ENCODE peak calls at places on chromosomes 7 and 10, in seven cellular contexts. One of them, this sample, is unnamed.

GRCh38 chr7:2213551-2214215 is 19.1 kb downstream of the MAD1L1 start:
- DNase-seq in skeletal muscle cell: no peak
- DNase-seq in A172: no peak
- DNase-seq in iris pigment epithelial cell: no peak
- DNase-seq in CD4-positive, alpha-beta memory T cell: no peak
- DNase-seq in amniotic stem cell: no peak
- DNase-seq in psoas muscle: no peak
- DNase-seq in this sample: no peak

GRCh38 chr10:6918305-6918704 is 338.2 kb upstream of the PRKCQ start:
- DNase-seq in psoas muscle: no peak
- DNase-seq in amniotic stem cell: no peak
- DNase-seq in iris pigment epithelial cell: peak; percentile 6
- DNase-seq in CD4-positive, alpha-beta memory T cell: peak; percentile 44
- DNase-seq in A172: no peak
- DNase-seq in skeletal muscle cell: no peak
- DNase-seq in this sample: no peak

GRCh38 chr10:84296071-84296981 is 32.1 kb upstream of the CCSER2 start:
- DNase-seq in iris pigment epithelial cell: peak; percentile 83
- DNase-seq in amniotic stem cell: peak; percentile 79
- DNase-seq in psoas muscle: no peak
- DNase-seq in CD4-positive, alpha-beta memory T cell: no peak
- DNase-seq in A172: peak; percentile 57
- DNase-seq in skeletal muscle cell: peak; percentile 71
- DNase-seq in this sample: peak; percentile 97

GRCh38 chr7:35691827-35692307 is 3.1 kb downstream of the HERPUD2 start:
- DNase-seq in amniotic stem cell: no peak
- DNase-seq in psoas muscle: no peak
- DNase-seq in iris pigment epithelial cell: no peak
- DNase-seq in CD4-positive, alpha-beta memory T cell: peak; percentile 55
- DNase-seq in skeletal muscle cell: no peak
- DNase-seq in A172: no peak
- DNase-seq in this sample: no peak

GRCh38 chr10:48658243-48658888 is 26.3 kb upstream of the WDFY4 start:
- DNase-seq in CD4-positive, alpha-beta memory T cell: peak; percentile 22
- DNase-seq in A172: peak; percentile 55
- DNase-seq in skeletal muscle cell: no peak
- DNase-seq in iris pigment epithelial cell: peak; percentile 49
- DNase-seq in amniotic stem cell: peak; percentile 16
- DNase-seq in psoas muscle: peak; percentile 83
- DNase-seq in this sample: peak; percentile 79

GRCh38 chr10:68861253-68861652 is 33.9 kb downstream of the STOX1 start:
- DNase-seq in CD4-positive, alpha-beta memory T cell: no peak
- DNase-seq in A172: peak; percentile 8
- DNase-seq in iris pigment epithelial cell: peak; percentile 16
- DNase-seq in amniotic stem cell: no peak
- DNase-seq in skeletal muscle cell: no peak
- DNase-seq in psoas muscle: no peak
- DNase-seq in this sample: peak; percentile 10

GRCh38 chr10:71259815-71260501 is 47.6 kb downstream of the UNC5B start:
- DNase-seq in psoas muscle: no peak
- DNase-seq in A172: peak; percentile 54
- DNase-seq in amniotic stem cell: no peak
- DNase-seq in CD4-positive, alpha-beta memory T cell: no peak
- DNase-seq in iris pigment epithelial cell: no peak
- DNase-seq in skeletal muscle cell: no peak
- DNase-seq in this sample: no peak

GRCh38 chr7:50704844-50705243 is 77.9 kb downstream of the GRB10 start:
- DNase-seq in skeletal muscle cell: no peak
- DNase-seq in A172: no peak
- DNase-seq in amniotic stem cell: no peak
- DNase-seq in CD4-positive, alpha-beta memory T cell: no peak
- DNase-seq in psoas muscle: no peak
- DNase-seq in iris pigment epithelial cell: no peak
- DNase-seq in this sample: no peak

GRCh38 chr10:112490543-112490942 is 43.5 kb downstream of the VTI1A start:
- DNase-seq in iris pigment epithelial cell: peak; percentile 5
- DNase-seq in amniotic stem cell: no peak
- DNase-seq in psoas muscle: peak; percentile 50
- DNase-seq in A172: no peak
- DNase-seq in CD4-positive, alpha-beta memory T cell: no peak
- DNase-seq in skeletal muscle cell: no peak
- DNase-seq in this sample: peak; percentile 6

GRCh38 chr10:131315343-131315742 is 3.8 kb upstream of the TCERG1L start:
- DNase-seq in skeletal muscle cell: no peak
- DNase-seq in psoas muscle: no peak
- DNase-seq in iris pigment epithelial cell: peak; percentile 41
- DNase-seq in CD4-positive, alpha-beta memory T cell: no peak
- DNase-seq in A172: no peak
- DNase-seq in amniotic stem cell: no peak
- DNase-seq in this sample: no peak

GRCh38 chr10:12484945-12485805 is 135.8 kb downstream of the CAMK1D start:
- DNase-seq in CD4-positive, alpha-beta memory T cell: peak; percentile 22
- DNase-seq in A172: peak; percentile 16
- DNase-seq in psoas muscle: peak; percentile 64
- DNase-seq in amniotic stem cell: no peak
- DNase-seq in iris pigment epithelial cell: no peak
- DNase-seq in skeletal muscle cell: no peak
- DNase-seq in this sample: no peak

GRCh38 chr7:53877688-53878087 is 664.5 kb upstream of the VSTM2A start:
- DNase-seq in A172: no peak
- DNase-seq in iris pigment epithelial cell: no peak
- DNase-seq in psoas muscle: no peak
- DNase-seq in CD4-positive, alpha-beta memory T cell: no peak
- DNase-seq in skeletal muscle cell: no peak
- DNase-seq in amniotic stem cell: no peak
- DNase-seq in this sample: no peak

GRCh38 chr7:51055039-51055840 is 261.4 kb downstream of the COBL start:
- DNase-seq in psoas muscle: no peak
- DNase-seq in amniotic stem cell: no peak
- DNase-seq in iris pigment epithelial cell: no peak
- DNase-seq in A172: no peak
- DNase-seq in CD4-positive, alpha-beta memory T cell: no peak
- DNase-seq in skeletal muscle cell: no peak
- DNase-seq in this sample: no peak

GRCh38 chr10:3362415-3362814 is 189.8 kb upstream of the PITRM1 start:
- DNase-seq in skeletal muscle cell: no peak
- DNase-seq in CD4-positive, alpha-beta memory T cell: no peak
- DNase-seq in A172: no peak
- DNase-seq in amniotic stem cell: no peak
- DNase-seq in psoas muscle: no peak
- DNase-seq in iris pigment epithelial cell: no peak
- DNase-seq in this sample: no peak

GRCh38 chr7:100693312-100694195 is 496 bp downstream of the GIGYF1 start:
- DNase-seq in skeletal muscle cell: no peak
- DNase-seq in psoas muscle: peak; percentile 59
- DNase-seq in CD4-positive, alpha-beta memory T cell: no peak
- DNase-seq in A172: no peak
- DNase-seq in iris pigment epithelial cell: no peak
- DNase-seq in amniotic stem cell: no peak
- DNase-seq in this sample: no peak

GRCh38 chr7:46854958-46855473 is 726.9 kb downstream of the TNS3 start:
- DNase-seq in psoas muscle: no peak
- DNase-seq in amniotic stem cell: peak; percentile 25
- DNase-seq in CD4-positive, alpha-beta memory T cell: no peak
- DNase-seq in iris pigment epithelial cell: peak; percentile 83
- DNase-seq in A172: peak; percentile 62
- DNase-seq in skeletal muscle cell: no peak
- DNase-seq in this sample: no peak

GRCh38 chr7:89680161-89680560 is 474.1 kb upstream of the STEAP1 start:
- DNase-seq in amniotic stem cell: no peak
- DNase-seq in CD4-positive, alpha-beta memory T cell: no peak
- DNase-seq in A172: no peak
- DNase-seq in iris pigment epithelial cell: no peak
- DNase-seq in psoas muscle: no peak
- DNase-seq in skeletal muscle cell: peak; percentile 6
- DNase-seq in this sample: no peak

This sample was measured in lung microvascular endothelial cell.